ENCODE peak calls at places on chromosomes 7 and 10, in six cellular contexts. Z is OCI-M1, K is T47D, P is posterior vena cava, M is T1000, A is M059J. E is an unnamed sample.

GRCh38 chr10:98404571-98405396 is 10.2 kb downstream of the PYROXD2 start:
- DNase-seq in Z (peak), K (no peak), P (peak), M (peak), A (peak), E (no peak)

GRCh38 chr7:154841731-154842331 is 161.1 kb downstream of the PAXIP1 start:
- DNase-seq in Z (no peak), K (no peak), P (no peak), M (no peak), A (peak), E (no peak)

GRCh38 chr7:26777383-26777782 is 87.0 kb downstream of the SKAP2 start:
- DNase-seq in Z (no peak), K (no peak), P (no peak), M (no peak), A (no peak), E (no peak)

GRCh38 chr7:81079736-81080135 is 160.9 kb upstream of the SEMA3C start:
- DNase-seq in Z (no peak), K (no peak), P (no peak), M (no peak), A (peak), E (no peak)

GRCh38 chr10:96244354-96244753 is 27.0 kb downstream of the BLNK start:
- DNase-seq in Z (no peak), K (no peak), P (no peak), M (no peak), A (no peak), E (peak)

GRCh38 chr10:76479103-76479790 is 1047.8 kb downstream of the LRMDA start:
- DNase-seq in Z (no peak), K (no peak), P (no peak), M (no peak), A (no peak), E (no peak)

GRCh38 chr10:43316988-43317387 is 50.1 kb upstream of the RASGEF1A start:
- DNase-seq in Z (no peak), K (peak), P (no peak), M (no peak), A (no peak), E (no peak)

GRCh38 chr7:154907651-154908620 is 95.0 kb downstream of the PAXIP1 start:
- DNase-seq in Z (no peak), K (no peak), P (peak), M (no peak), A (no peak), E (no peak)

GRCh38 chr10:92432596-92432995 is 141.3 kb downstream of the IDE start:
- DNase-seq in Z (no peak), K (no peak), P (no peak), M (no peak), A (no peak), E (no peak)

GRCh38 chr7:44286618-44287487 is 38.5 kb downstream of the CAMK2B start:
- DNase-seq in Z (no peak), K (no peak), P (peak), M (no peak), A (no peak), E (no peak)

GRCh38 chr10:103793429-103793828 is 61.9 kb downstream of the SH3PXD2A start:
- DNase-seq in Z (no peak), K (no peak), P (peak), M (no peak), A (no peak), E (no peak)

GRCh38 chr7:148340438-148340837 is 250.1 kb upstream of the C7orf33 start:
- DNase-seq in Z (no peak), K (no peak), P (no peak), M (no peak), A (no peak), E (no peak)

GRCh38 chr10:29740981-29741545 is 106.3 kb upstream of the SVIL start:
- DNase-seq in Z (no peak), K (no peak), P (no peak), M (no peak), A (no peak), E (no peak)

GRCh38 chr10:95290801-95291633 is at the start of gene PDLIM1:
- DNase-seq in Z (peak), K (peak), P (peak), M (peak), A (peak), E (peak)

E was measured in GM06990.